ENCODE peak calls at places on chromosomes 12 and 14, in nine cellular contexts. E, O, C, U, Q, A, F, P and L are unnamed samples.
A peak's percentile ranks its signal among the peaks of the same experiment; 100 is the strongest.

GRCh38 chr12:7695159-7695930 is at the start of gene GDF3:
- DNase-seq in E (no peak), O (no peak), A (no peak), U (no peak), P (no peak), F (no peak), C (no peak), Q (no peak), L (no peak)

GRCh38 chr14:28303248-28303647 is 463.3 kb upstream of the FOXG1 start:
- DNase-seq in O (no peak), U (no peak), F (no peak), Q (no peak), P (no peak), A (no peak), E (no peak), C (no peak), L (no peak)

GRCh38 chr12:60926256-60926655 is 1330.4 kb downstream of the SLC16A7 start:
- DNase-seq in Q (no peak), C (no peak), U (no peak), E (no peak), O (no peak), A (no peak), F (no peak), P (no peak), L (no peak)

GRCh38 chr12:71191509-71192196 is 33.9 kb upstream of the TSPAN8 start:
- DNase-seq in C (no peak), A (no peak), O (no peak), E (no peak), Q (no peak), U (no peak), P (no peak), F (no peak), L (no peak)

GRCh38 chr14:95126906-95127530 is 30.3 kb downstream of the DICER1 start:
- DNase-seq in O (no peak), Q (no peak), P (no peak), U (no peak), E (no peak), F (no peak), C (no peak), A (no peak), L (no peak)

GRCh38 chr12:17372508-17372907 is 717.5 kb downstream of the RERGL start:
- DNase-seq in O (no peak), F (no peak), Q (no peak), E (no peak), A (no peak), P (no peak), U (no peak), C (no peak), L (no peak)

GRCh38 chr12:75848961-75849360 is 182.6 kb downstream of the PHLDA1 start:
- DNase-seq in F (no peak), E (no peak), Q (no peak), U (no peak), P (no peak), A (no peak), O (no peak), C (no peak), L (no peak)

GRCh38 chr12:104063712-104064030 is 660 bp upstream of the HCFC2 start:
- DNase-seq in F (peak; percentile 23), E (no peak), P (no peak), C (no peak), A (no peak), O (no peak), Q (no peak), U (no peak), L (no peak)

GRCh38 chr12:101876861-101877815 is at the start of gene DRAM1:
- DNase-seq in P (peak; percentile 50), Q (peak; percentile 47), O (peak; percentile 71), F (peak; percentile 90), E (peak; percentile 95), C (peak; percentile 72), A (peak; percentile 55), U (peak; percentile 58), L (peak; percentile 90)

GRCh38 chr12:59689776-59690175 is 93.9 kb downstream of the SLC16A7 start:
- DNase-seq in P (no peak), C (no peak), F (peak; percentile 37), E (no peak), O (no peak), Q (no peak), U (no peak), A (no peak), L (no peak)

GRCh38 chr12:127893875-127894635 is 372.9 kb upstream of the TMEM132C start:
- DNase-seq in Q (no peak), F (no peak), U (no peak), P (no peak), O (peak; percentile 9), A (no peak), E (peak; percentile 17), C (no peak), L (no peak)

GRCh38 chr12:67441736-67442346 is 172.7 kb downstream of the CAND1 start:
- DNase-seq in Q (peak; percentile 73), E (peak; percentile 83), U (peak; percentile 73), P (peak; percentile 50), A (peak; percentile 73), F (peak; percentile 55), O (peak; percentile 48), C (peak; percentile 70), L (peak; percentile 84)

GRCh38 chr12:93862424-93862823 is 185.2 kb downstream of the CRADD start:
- DNase-seq in O (no peak), A (no peak), U (no peak), Q (no peak), P (no peak), E (no peak), C (no peak), F (peak; percentile 10), L (no peak)

GRCh38 chr14:24080888-24081738 is 9.8 kb downstream of the CPNE6 start:
- DNase-seq in C (peak; percentile 68), P (peak; percentile 23), E (peak; percentile 69), O (peak; percentile 34), U (peak; percentile 67), A (peak; percentile 59), Q (peak; percentile 79), F (no peak), L (peak; percentile 81)

GRCh38 chr12:30610718-30611117 is 85.0 kb downstream of the IPO8 start:
- DNase-seq in U (no peak), A (no peak), F (no peak), O (no peak), E (no peak), Q (no peak), C (no peak), P (no peak), L (no peak)

GRCh38 chr12:121799175-121799841 is 4.5 kb upstream of the SETD1B start:
- DNase-seq in Q (peak; percentile 41), U (peak; percentile 56), E (no peak), C (peak; percentile 63), A (no peak), O (peak; percentile 86), P (no peak), F (peak; percentile 85), L (peak; percentile 77)

GRCh38 chr14:75401356-75401755 is 26.5 kb upstream of the JDP2 start:
- DNase-seq in O (no peak), A (no peak), C (no peak), P (no peak), Q (no peak), U (no peak), F (no peak), E (no peak), L (peak; percentile 41)

GRCh38 chr14:75884198-75884611 is 97.6 kb downstream of the TGFB3 start:
- DNase-seq in U (no peak), E (no peak), A (no peak), Q (no peak), P (no peak), F (peak; percentile 80), O (no peak), C (no peak), L (no peak)

GRCh38 chr12:62205348-62205747 is 54.9 kb upstream of the USP15 start:
- DNase-seq in E (no peak), Q (no peak), O (no peak), C (no peak), F (no peak), U (no peak), A (no peak), P (no peak), L (no peak)

GRCh38 chr14:74246561-74246960 is 7.3 kb downstream of the VSX2 start:
- DNase-seq in F (no peak), Q (no peak), C (no peak), E (no peak), O (no peak), U (no peak), A (no peak), P (no peak), L (no peak)

GRCh38 chr12:132279184-132279889 is 50.1 kb downstream of the GALNT9 start:
- DNase-seq in U (no peak), F (no peak), Q (no peak), O (no peak), C (no peak), E (no peak), A (no peak), P (no peak), L (no peak)

GRCh38 chr12:18589316-18589715 is 148.5 kb downstream of the PLCZ1 start:
- DNase-seq in A (no peak), U (no peak), F (peak; percentile 25), C (no peak), O (no peak), E (no peak), P (no peak), Q (no peak), L (no peak)

GRCh38 chr14:73789996-73790581 is 61.5 kb upstream of the PTGR2 start:
- DNase-seq in U (no peak), F (peak; percentile 96), O (peak; percentile 35), E (no peak), Q (no peak), C (no peak), P (no peak), A (no peak), L (peak; percentile 52)

GRCh38 chr12:2291182-2291832 is 238.5 kb downstream of the CACNA1C start:
- DNase-seq in E (peak; percentile 56), O (peak; percentile 65), A (no peak), Q (peak; percentile 27), U (no peak), C (peak; percentile 20), P (no peak), F (no peak), L (peak; percentile 58)

GRCh38 chr14:33551963-33552362 is 398.9 kb downstream of the EGLN3 start:
- DNase-seq in C (no peak), A (no peak), U (no peak), Q (peak; percentile 27), F (no peak), E (no peak), O (no peak), P (no peak), L (no peak)

GRCh38 chr12:108560752-108561719 is at the start of gene SART3:
- DNase-seq in P (peak; percentile 53), U (peak; percentile 74), C (peak; percentile 85), A (peak; percentile 71), Q (peak; percentile 89), E (peak; percentile 94), O (peak; percentile 67), F (peak; percentile 83), L (peak; percentile 100)

GRCh38 chr12:52788111-52788875 is 7.6 kb downstream of the KRT3 start:
- DNase-seq in F (no peak), E (peak; percentile 9), Q (no peak), C (no peak), P (no peak), O (no peak), A (no peak), U (no peak), L (no peak)

GRCh38 chr12:1590083-1590979 is 4.0 kb downstream of the FBXL14 start:
- DNase-seq in A (no peak), O (no peak), C (no peak), F (no peak), Q (no peak), P (no peak), U (no peak), E (no peak), L (peak; percentile 78)

GRCh38 chr14:20684662-20685456 is 499 bp downstream of the RNASE4 start:
- DNase-seq in O (no peak), C (no peak), F (peak; percentile 30), Q (no peak), A (no peak), P (no peak), E (peak; percentile 38), U (no peak), L (no peak)

GRCh38 chr14:103008768-103009342 is 48.5 kb downstream of the CDC42BPB start:
- DNase-seq in F (peak; percentile 19), E (no peak), Q (no peak), A (no peak), C (no peak), O (no peak), P (no peak), U (no peak), L (no peak)